ENCODE peak calls at places on chromosome 1, in ten cellular contexts. V, W, H, X, D, J, C, Y, F and N are unnamed samples.

GRCh38 chr1:20974069-20974468 is 187.0 kb upstream of the HP1BP3 start:
- DNase-seq in H (no peak), V (no peak), F (no peak), J (no peak), Y (no peak), X (no peak), D (no peak), W (no peak), C (no peak), N (no peak)

GRCh38 chr1:224390517-224390916 is 33.8 kb downstream of the CNIH4 start:
- DNase-seq in W (no peak), V (no peak), D (no peak), Y (no peak), H (no peak), F (no peak), J (no peak), C (no peak), X (no peak), N (no peak)

GRCh38 chr1:2312589-2313301 is 78.6 kb downstream of the MORN1 start:
- DNase-seq in W (no peak), D (no peak), H (no peak), C (no peak), F (no peak), Y (no peak), V (no peak), J (peak; percentile 92), X (no peak), N (no peak)

GRCh38 chr1:2537785-2538115 is 7.7 kb upstream of the HES5 start:
- DNase-seq in V (no peak), J (no peak), Y (no peak), X (no peak), D (no peak), W (no peak), C (no peak), F (no peak), H (no peak), N (no peak)

GRCh38 chr1:164518692-164519332 is 40.2 kb upstream of the PBX1 start:
- DNase-seq in H (no peak), X (no peak), Y (no peak), J (no peak), V (no peak), C (no peak), F (no peak), W (peak; percentile 83), D (no peak), N (no peak)

GRCh38 chr1:202791102-202791747 is 17.0 kb downstream of the KDM5B start:
- DNase-seq in D (no peak), H (no peak), V (no peak), F (no peak), W (no peak), X (no peak), C (no peak), J (no peak), Y (no peak), N (no peak)

GRCh38 chr1:53134961-53135734 is 7.3 kb downstream of the SLC1A7 start:
- DNase-seq in D (no peak), W (no peak), F (no peak), V (no peak), Y (no peak), J (no peak), C (peak; percentile 96), H (no peak), X (no peak), N (no peak)

GRCh38 chr1:206890690-206891089 is 6.6 kb upstream of the IL24 start:
- DNase-seq in J (no peak), W (no peak), C (peak; percentile 90), Y (no peak), X (no peak), H (no peak), D (no peak), F (peak; percentile 75), V (no peak), N (no peak)

GRCh38 chr1:193013005-193013404 is 46.2 kb downstream of the UCHL5 start:
- DNase-seq in D (no peak), H (no peak), C (peak; percentile 44), Y (no peak), X (no peak), V (no peak), J (no peak), W (no peak), F (no peak), N (no peak)

DNA sequence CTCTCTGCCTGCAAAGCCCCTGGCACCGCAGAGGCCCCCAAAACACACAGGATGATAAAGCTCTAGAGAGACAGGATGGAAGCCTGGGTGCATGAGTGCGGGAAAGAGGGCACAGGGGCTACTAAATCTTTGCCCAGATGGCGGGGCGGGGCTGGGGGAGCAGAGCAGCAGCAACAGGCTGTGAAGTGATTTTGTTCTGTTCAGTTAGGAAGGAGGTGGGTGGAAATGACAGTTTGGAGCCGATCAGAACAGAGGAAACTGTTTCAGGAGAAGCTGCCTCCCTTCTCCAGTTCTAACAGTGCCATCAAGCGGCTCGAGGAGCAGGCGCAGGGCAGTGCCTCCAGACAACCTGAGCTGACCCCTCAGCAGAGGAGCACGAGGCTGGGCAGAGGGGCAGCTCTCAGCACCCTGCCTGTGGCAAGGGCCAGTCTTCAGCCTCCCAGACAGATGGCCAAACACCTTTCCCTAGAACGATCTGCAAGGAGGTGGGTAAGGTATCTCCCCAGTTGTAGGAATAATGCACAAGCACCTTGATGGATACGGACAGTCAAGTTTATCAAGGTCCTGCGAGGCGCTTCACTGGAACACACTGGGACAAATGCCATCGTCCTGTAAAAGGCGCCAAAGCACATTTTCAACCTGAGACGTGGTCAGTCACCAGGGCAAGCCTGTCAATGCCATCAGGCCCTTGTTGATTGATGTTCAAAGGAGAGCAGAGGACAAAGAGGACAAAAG is 44.9 kb downstream of the TOMM20 start:
- DNase-seq in X (no peak), D (peak; percentile 29), V (peak; percentile 87), J (peak; percentile 93), W (peak; percentile 89), H (peak; percentile 80), F (peak; percentile 91), C (peak; percentile 96), Y (peak; percentile 86), N (peak; percentile 88)
- H3K27ac ChIP-seq in X (no peak overlapping the region), D (no peak overlapping the region), V (peak overlapping the region; percentile 88), J (peak overlapping the region; percentile 77), W (peak overlapping the region; percentile 78), H (peak overlapping the region; percentile 86), F (peak overlapping the region; percentile 53), C (peak overlapping the region; percentile 78), Y (peak overlapping the region; percentile 92), N (peak overlapping the region; percentile 91)

DNA sequence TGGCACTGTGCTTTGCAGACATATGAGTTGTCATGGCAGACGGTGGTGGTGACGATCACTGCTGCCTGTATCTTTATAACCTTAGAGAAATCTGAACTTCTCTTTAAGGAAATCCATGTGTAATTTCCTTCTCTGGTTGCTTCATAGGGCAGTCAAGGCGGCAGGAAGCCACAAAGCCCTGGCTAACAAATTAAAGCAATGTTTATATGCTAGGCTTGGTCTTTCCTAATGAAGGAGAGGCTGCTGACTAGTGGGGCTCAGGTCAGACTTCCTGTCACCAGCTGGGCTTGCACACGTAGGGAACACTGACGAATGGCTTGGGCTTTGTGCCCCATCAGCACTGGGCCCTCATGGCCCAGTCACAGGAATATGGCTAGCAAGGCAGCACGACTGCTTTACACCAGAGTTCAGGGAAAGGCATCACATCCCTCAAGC is 30.2 kb upstream of the AHCTF1 start:
- DNase-seq in H (no peak), J (no peak), V (no peak), C (peak; percentile 58), F (peak; percentile 79), X (no peak), Y (no peak), D (no peak), W (no peak), N (peak; percentile 76)
- H3K9me3 ChIP-seq in H (no peaks in the 10 kb centered on the region), J (no peaks in the 10 kb centered on the region), V (no peaks in the 10 kb centered on the region), C (no peaks in the 10 kb centered on the region), F (no peaks in the 10 kb centered on the region), X (no peaks in the 10 kb centered on the region), Y (no peaks in the 10 kb centered on the region), D (no peaks in the 10 kb centered on the region), W (no peaks in the 10 kb centered on the region), N (peaks cover 4% of the 10 kb centered on the region)

GRCh38 chr1:201791775-201792166 is 37.2 kb upstream of the IPO9 start:
- DNase-seq in Y (peak; percentile 50), J (peak; percentile 73), D (no peak), H (peak; percentile 33), C (peak; percentile 80), W (no peak), V (no peak), F (peak; percentile 85), X (no peak), N (no peak)

GRCh38 chr1:201792534-201793305 is 36.2 kb upstream of the IPO9 start:
- DNase-seq in V (peak; percentile 82), X (peak; percentile 80), Y (peak; percentile 77), H (peak; percentile 56), C (peak; percentile 89), W (peak; percentile 81), D (peak; percentile 21), J (peak; percentile 89), F (peak; percentile 78), N (peak; percentile 60)

GRCh38 chr1:201790261-201790660 is 38.7 kb upstream of the IPO9 start:
- DNase-seq in D (no peak), Y (no peak), C (peak; percentile 60), H (no peak), W (no peak), J (peak; percentile 73), X (no peak), V (no peak), F (peak; percentile 58), N (no peak)

GRCh38 chr1:201789245-201789644 is 39.7 kb upstream of the IPO9 start:
- DNase-seq in H (no peak), Y (no peak), D (no peak), F (no peak), V (no peak), J (no peak), W (no peak), C (no peak), X (no peak), N (no peak)

GRCh38 chr1:201791051-201791774 is 37.7 kb upstream of the IPO9 start:
- DNase-seq in Y (peak; percentile 54), V (no peak), J (no peak), D (no peak), H (no peak), F (no peak), X (no peak), W (no peak), C (peak; percentile 72), N (no peak)
- H3K36me3 ChIP-seq in Y (peaks cover 77% of the 10 kb centered on the region), V (peaks cover 22% of the 10 kb centered on the region), J (peaks cover 52% of the 10 kb centered on the region), D (no peaks in the 10 kb centered on the region), H (peaks cover 3% of the 10 kb centered on the region), F (peaks cover 9% of the 10 kb centered on the region), X (peaks cover 23% of the 10 kb centered on the region), W (no peaks in the 10 kb centered on the region), C (peaks cover 55% of the 10 kb centered on the region), N (peaks cover 49% of the 10 kb centered on the region)

DNA sequence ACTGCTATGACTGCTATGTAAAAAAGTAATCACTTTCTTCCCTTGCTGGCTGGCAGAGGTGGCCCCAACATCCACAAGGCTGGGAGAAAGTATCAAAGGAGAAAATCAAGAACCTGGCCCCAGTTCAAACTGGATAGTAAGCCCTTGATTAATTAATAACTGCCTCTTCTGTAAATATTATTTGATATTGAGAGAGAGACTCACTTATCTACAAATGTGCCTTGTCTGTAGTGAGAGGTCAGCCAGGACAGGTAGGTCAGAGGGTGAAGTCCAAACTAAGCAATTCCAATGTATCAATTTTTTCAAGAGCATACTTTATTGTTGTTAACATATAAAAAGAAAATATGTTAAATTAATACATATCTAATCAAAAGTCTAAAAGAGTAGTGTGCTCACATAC is 23.8 kb upstream of the TARBP1 start:
- DNase-seq in H (no peak), X (no peak), D (no peak), W (no peak), C (no peak), Y (no peak), J (no peak), F (no peak), V (no peak), N (no peak)
- H3K27ac ChIP-seq in H (no peak overlapping the region), X (no peak overlapping the region), D (no peak overlapping the region), W (no peak overlapping the region), C (no peak overlapping the region), Y (peak overlapping the region; percentile 73), J (peak overlapping the region; percentile 43), F (no peak overlapping the region), V (no peak overlapping the region), N (no peak overlapping the region)